ENCODE peak calls at places on chromosomes 6 and 20, in nine cellular contexts. T is IMR-90, H is heart left ventricle, L is right lobe of liver, A is psoas muscle, D is AG09309, O is mucosa of descending colon, K is DND-41, G is lung. J is an unnamed sample.

GRCh38 chr6:83313880-83314279 is 117.0 kb downstream of the ME1 start:
- DNase-seq in T (peak; percentile 4), H (no peak), L (no peak), A (no peak), D (no peak), O (no peak), K (no peak), G (no peak), J (peak; percentile 24)

GRCh38 chr20:16864069-16864468 is 115.9 kb downstream of the OTOR start:
- DNase-seq in T (peak; percentile 20), H (no peak), L (peak; percentile 19), A (no peak), D (no peak), O (no peak), K (no peak), G (no peak), J (peak; percentile 28)

GRCh38 chr6:2103644-2104523 is 141.5 kb downstream of the GMDS start:
- DNase-seq in T (peak; percentile 69), H (no peak), L (peak; percentile 38), A (no peak), D (peak; percentile 23), O (no peak), K (no peak), G (no peak), J (peak; percentile 54)

GRCh38 chr20:56629464-56630085 is 469 bp downstream of the TFAP2C start:
- DNase-seq in T (no peak), H (no peak), L (no peak), A (no peak), D (no peak), O (no peak), K (no peak), G (no peak), J (no peak)

GRCh38 chr6:167705211-167705750 is 121.4 kb upstream of the AFDN start:
- DNase-seq in T (no peak), H (no peak), L (no peak), A (no peak), D (no peak), O (no peak), K (no peak), G (no peak), J (no peak)

GRCh38 chr6:152529364-152529763 is 107.8 kb downstream of the SYNE1 start:
- DNase-seq in T (peak; percentile 66), H (no peak), L (no peak), A (no peak), D (no peak), O (no peak), K (no peak), G (no peak), J (peak; percentile 10)

GRCh38 chr6:112222111-112222726 is 32.1 kb downstream of the LAMA4 start:
- DNase-seq in T (peak; percentile 80), H (no peak), L (no peak), A (no peak), D (peak; percentile 80), O (no peak), K (no peak), G (no peak), J (peak; percentile 98)

GRCh38 chr6:111925296-111925695 is 52.0 kb upstream of the FYN start:
- DNase-seq in T (peak; percentile 82), H (no peak), L (no peak), A (no peak), D (peak; percentile 60), O (no peak), K (no peak), G (no peak), J (peak; percentile 73)

GRCh38 chr20:21183722-21184121 is 57.8 kb downstream of the KIZ start:
- DNase-seq in T (peak; percentile 33), H (no peak), L (no peak), A (no peak), D (no peak), O (no peak), K (no peak), G (no peak), J (peak; percentile 66)

GRCh38 chr6:26483727-26484126 is 16.4 kb upstream of the BTN1A1 start:
- DNase-seq in T (no peak), H (no peak), L (no peak), A (no peak), D (no peak), O (no peak), K (no peak), G (no peak), J (no peak)

GRCh38 chr6:16130932-16131387 is 2.1 kb downstream of the MYLIP start:
- DNase-seq in T (peak; percentile 83), H (peak; percentile 53), L (no peak), A (no peak), D (peak; percentile 34), O (no peak), K (no peak), G (peak; percentile 56), J (peak; percentile 73)

GRCh38 chr6:130946076-130946475 is 117.0 kb downstream of the EPB41L2 start:
- DNase-seq in T (peak; percentile 44), H (no peak), L (no peak), A (no peak), D (no peak), O (no peak), K (no peak), G (no peak), J (peak; percentile 18)

GRCh38 chr20:51800132-51800721 is 2.1 kb downstream of the SALL4 start:
- DNase-seq in T (no peak), H (peak; percentile 27), L (peak; percentile 77), A (peak; percentile 36), D (no peak), O (peak; percentile 80), K (no peak), G (peak; percentile 57), J (peak; percentile 15)

GRCh38 chr6:90369024-90369519 is 72.4 kb upstream of the BACH2 start:
- DNase-seq in T (peak; percentile 100), H (peak; percentile 68), L (no peak), A (peak; percentile 53), D (peak; percentile 100), O (no peak), K (no peak), G (peak; percentile 70), J (peak; percentile 100)

GRCh38 chr6:35083507-35083906 is 57.6 kb downstream of the TCP11 start:
- DNase-seq in T (no peak), H (no peak), L (peak; percentile 3), A (no peak), D (no peak), O (peak; percentile 59), K (no peak), G (no peak), J (no peak)

GRCh38 chr6:81966968-81967367 is 214.5 kb upstream of the TENT5A start:
- DNase-seq in T (no peak), H (no peak), L (no peak), A (no peak), D (no peak), O (no peak), K (no peak), G (no peak), J (no peak)

GRCh38 chr6:111888928-111889696 is 15.9 kb upstream of the FYN start:
- DNase-seq in T (peak; percentile 30), H (peak; percentile 42), L (no peak), A (no peak), D (no peak), O (no peak), K (no peak), G (no peak), J (peak; percentile 29)

GRCh38 chr6:4774715-4775590 is 1.3 kb upstream of the CDYL start:
- DNase-seq in T (no peak), H (no peak), L (peak; percentile 51), A (peak; percentile 33), D (no peak), O (no peak), K (no peak), G (peak; percentile 44), J (no peak)

GRCh38 chr20:57712851-57713504 is 3.2 kb upstream of the PMEPA1 start:
- DNase-seq in T (no peak), H (no peak), L (no peak), A (no peak), D (no peak), O (no peak), K (no peak), G (no peak), J (no peak)
- TF ChIP-seq CTCF in T (no peak), H (no peak), L (no peak), A (no peak), D (no peak), O (no peak), K (no peak), G (no peak), J (no peak)

GRCh38 chr20:48026981-48027592 is 241.8 kb upstream of the SULF2 start:
- DNase-seq in T (no peak), H (no peak), L (no peak), A (no peak), D (no peak), O (no peak), K (peak; percentile 76), G (no peak), J (peak; percentile 39)
- H3K4me3 ChIP-seq in T (no peak overlapping the region), H (no peak overlapping the region), L (no peak overlapping the region), A (no peak overlapping the region), D (no peak overlapping the region), O (no peak overlapping the region), K (no peak overlapping the region), G (no peak overlapping the region), J (no peak overlapping the region)

GRCh38 chr20:62368629-62369507 is 1.8 kb upstream of the LAMA5 start:
- DNase-seq in T (peak; percentile 50), H (peak; percentile 51), L (no peak), A (peak; percentile 67), D (no peak), O (no peak), K (no peak), G (peak; percentile 72), J (no peak)
- TF ChIP-seq CTCF in T (peak; percentile 43), H (peak; percentile 27), L (no peak), A (peak; percentile 41), D (peak; percentile 36), O (peak; percentile 14), K (no peak), G (no peak), J (peak; percentile 42)

GRCh38 chr6:127459231-127459641 is at the start of gene KIAA0408:
- DNase-seq in T (peak; percentile 87), H (peak; percentile 60), L (no peak), A (peak; percentile 52), D (peak; percentile 40), O (no peak), K (no peak), G (peak; percentile 77), J (peak; percentile 67)

GRCh38 chr6:127458817-127459216 is 372 bp downstream of the KIAA0408 start:
- DNase-seq in T (peak; percentile 59), H (no peak), L (peak; percentile 25), A (peak; percentile 34), D (no peak), O (no peak), K (no peak), G (no peak), J (peak; percentile 70)

GRCh38 chr6:127460465-127460864 is 1.3 kb upstream of the KIAA0408 start:
- DNase-seq in T (no peak), H (no peak), L (no peak), A (no peak), D (no peak), O (no peak), K (no peak), G (no peak), J (no peak)

GRCh38 chr6:127457444-127458064 is 1.6 kb downstream of the KIAA0408 start:
- DNase-seq in T (peak; percentile 81), H (no peak), L (no peak), A (no peak), D (peak; percentile 69), O (no peak), K (no peak), G (peak; percentile 52), J (peak; percentile 84)

GRCh38 chr6:127458190-127458589 is 999 bp downstream of the KIAA0408 start:
- DNase-seq in T (no peak), H (no peak), L (no peak), A (no peak), D (no peak), O (no peak), K (no peak), G (no peak), J (no peak)
- H3K4me3 ChIP-seq in T (no peak overlapping the region), H (peak overlapping the region; percentile 51), L (no peak overlapping the region), A (peak overlapping the region; percentile 79), D (no peak overlapping the region), O (no peak overlapping the region), K (no peak overlapping the region), G (no peak overlapping the region), J (no peak overlapping the region)

J was measured in AG10803.